ENCODE peak calls at places on chromosomes 11 and 22, in six cellular contexts. E, X, O, Q, N and V are unnamed samples.

GRCh38 chr11:1437500-1437899 is 47.8 kb downstream of the BRSK2 start:
- DNase-seq in O (no peak), E (no peak), X (peak), N (no peak), Q (peak), V (no peak)

GRCh38 chr11:74949748-74950127 is 672 bp downstream of the SPCS2 start:
- DNase-seq in X (peak), Q (no peak), N (no peak), E (no peak), O (no peak), V (no peak)

GRCh38 chr11:27720277-27720830 is 20.1 kb upstream of the BDNF start:
- DNase-seq in X (peak), N (peak), Q (peak), O (peak), E (no peak), V (no peak)

GRCh38 chr11:111814567-111814966 is 48.4 kb upstream of the PPP2R1B start:
- DNase-seq in Q (peak), O (no peak), N (peak), X (peak), E (no peak), V (no peak)

GRCh38 chr11:66579017-66579606 is 10.7 kb upstream of the CTSF start:
- DNase-seq in O (peak), E (peak), N (peak), X (peak), Q (peak), V (peak)

GRCh38 chr11:126465573-126466287 is 110.2 kb downstream of the ST3GAL4 start:
- DNase-seq in E (peak), Q (peak), X (peak), O (peak), N (peak), V (no peak)

GRCh38 chr22:33427461-33427860 is 369.3 kb upstream of the SYN3 start:
- DNase-seq in Q (no peak), E (no peak), O (no peak), X (no peak), N (no peak), V (no peak)

GRCh38 chr22:20436309-20437252 is 1.0 kb downstream of the SCARF2 start:
- DNase-seq in X (peak), E (no peak), N (peak), Q (peak), O (peak), V (no peak)

GRCh38 chr11:2924821-2925675 is 4.2 kb downstream of the PHLDA2 start:
- DNase-seq in E (no peak), X (no peak), O (no peak), Q (no peak), N (no peak), V (no peak)

GRCh38 chr11:13666708-13667107 is 1.8 kb upstream of the FAR1 start:
- DNase-seq in N (no peak), Q (no peak), O (no peak), X (no peak), E (no peak), V (no peak)